ENCODE peak calls at places on chromosomes 6 and 20, in eight cellular contexts. K, B, X, J, I, F, C and L are unnamed samples.

GRCh38 chr20:21323640-21324039 is 20.5 kb downstream of the XRN2 start:
- DNase-seq in K (no peak), B (no peak), X (no peak), J (no peak), I (peak; percentile 33), F (no peak), C (no peak), L (peak; percentile 84)

GRCh38 chr20:37680420-37680819 is 13.4 kb upstream of the CTNNBL1 start:
- DNase-seq in K (no peak), B (no peak), X (no peak), J (no peak), I (no peak), F (no peak), C (no peak), L (peak; percentile 11)

GRCh38 chr20:33796263-33796906 is 14.8 kb upstream of the CHMP4B start:
- DNase-seq in K (no peak), B (no peak), X (no peak), J (peak; percentile 55), I (no peak), F (no peak), C (peak; percentile 75), L (no peak)

GRCh38 chr6:13354331-13355042 is 26.1 kb upstream of the TBC1D7 start:
- DNase-seq in K (no peak), B (no peak), X (peak; percentile 82), J (no peak), I (no peak), F (peak; percentile 22), C (no peak), L (peak; percentile 82)

GRCh38 chr20:36208257-36208656 is 28.0 kb upstream of the AAR2 start:
- DNase-seq in K (no peak), B (no peak), X (no peak), J (no peak), I (no peak), F (no peak), C (no peak), L (no peak)

GRCh38 chr6:146470091-146470770 is 73.4 kb upstream of the RAB32 start:
- DNase-seq in K (no peak), B (no peak), X (peak; percentile 5), J (no peak), I (no peak), F (no peak), C (no peak), L (no peak)

GRCh38 chr20:45405566-45406259 is 2.4 kb upstream of the DBNDD2 start:
- DNase-seq in K (no peak), B (peak; percentile 47), X (no peak), J (peak; percentile 22), I (no peak), F (no peak), C (peak; percentile 77), L (peak; percentile 22)

GRCh38 chr6:32664827-32665362 is 1.6 kb downstream of the HLA-DQB1 start:
- DNase-seq in K (no peak), B (no peak), X (no peak), J (no peak), I (no peak), F (peak; percentile 8), C (peak; percentile 83), L (no peak)

GRCh38 chr6:158654960-158655485 is 5.2 kb downstream of the SYTL3 start:
- DNase-seq in K (no peak), B (no peak), X (peak; percentile 72), J (no peak), I (no peak), F (no peak), C (peak; percentile 29), L (peak; percentile 84)

GRCh38 chr20:4325548-4326187 is 310.3 kb upstream of the RNF24 start:
- DNase-seq in K (no peak), B (no peak), X (peak; percentile 48), J (no peak), I (no peak), F (no peak), C (no peak), L (no peak)

GRCh38 chr20:9218412-9219001 is 149.6 kb downstream of the PLCB4 start:
- DNase-seq in K (no peak), B (no peak), X (peak; percentile 23), J (no peak), I (no peak), F (no peak), C (no peak), L (peak; percentile 62)

GRCh38 chr20:1810926-1811620 is 84.1 kb upstream of the SIRPA start:
- DNase-seq in K (no peak), B (no peak), X (peak; percentile 84), J (no peak), I (no peak), F (no peak), C (no peak), L (peak; percentile 75)

GRCh38 chr20:46152824-46153586 is 34.9 kb downstream of the CD40 start:
- DNase-seq in K (no peak), B (no peak), X (no peak), J (no peak), I (no peak), F (no peak), C (no peak), L (no peak)

GRCh38 chr6:21219856-21220255 is 373.7 kb upstream of the SOX4 start:
- DNase-seq in K (no peak), B (no peak), X (no peak), J (no peak), I (no peak), F (no peak), C (no peak), L (no peak)

GRCh38 chr6:106728296-106728870 is 99.0 kb downstream of the QRSL1 start:
- DNase-seq in K (no peak), B (no peak), X (no peak), J (no peak), I (no peak), F (no peak), C (peak; percentile 85), L (no peak)

GRCh38 chr20:59835448-59836395 is 97.7 kb downstream of the SYCP2 start:
- DNase-seq in K (peak; percentile 47), B (peak; percentile 41), X (no peak), J (no peak), I (no peak), F (peak; percentile 36), C (no peak), L (peak; percentile 24)

GRCh38 chr6:149931501-149931900 is 8.6 kb upstream of the RAET1G start:
- DNase-seq in K (no peak), B (no peak), X (no peak), J (no peak), I (no peak), F (no peak), C (no peak), L (no peak)

GRCh38 chr6:149933036-149933435 is 8.8 kb upstream of the ULBP2 start:
- DNase-seq in K (no peak), B (no peak), X (no peak), J (no peak), I (no peak), F (no peak), C (no peak), L (no peak)

GRCh38 chr6:149925974-149926777 is 3.3 kb upstream of the RAET1G start:
- DNase-seq in K (peak; percentile 85), B (peak; percentile 93), X (peak; percentile 75), J (peak; percentile 91), I (peak; percentile 70), F (peak; percentile 93), C (peak; percentile 93), L (peak; percentile 82)

GRCh38 chr6:149925253-149925973 is 2.5 kb upstream of the RAET1G start:
- DNase-seq in K (no peak), B (peak; percentile 25), X (no peak), J (no peak), I (no peak), F (peak; percentile 39), C (peak; percentile 71), L (peak; percentile 16)

GRCh38 chr6:149929422-149929821 is 6.5 kb upstream of the RAET1G start:
- DNase-seq in K (no peak), B (peak; percentile 66), X (no peak), J (no peak), I (no peak), F (peak; percentile 65), C (no peak), L (no peak)
- TF ChIP-seq CTCF in K (no peak), B (peak; percentile 41), X (peak; percentile 56), J (peak; percentile 62), I (no peak), F (peak; percentile 71), C (peak; percentile 30), L (peak; percentile 54)

GRCh38 chr6:39496951-39497350 is 174.4 kb upstream of the KCNK16 start:
- DNase-seq in K (peak; percentile 19), B (no peak), X (no peak), J (no peak), I (no peak), F (no peak), C (no peak), L (peak; percentile 62)
- TF ChIP-seq CTCF in K (no peak), B (no peak), X (no peak), J (no peak), I (no peak), F (no peak), C (no peak), L (no peak)

GRCh38 chr6:125279961-125280360 is 21.8 kb downstream of the HDDC2 start:
- DNase-seq in K (no peak), B (no peak), X (no peak), J (no peak), I (no peak), F (no peak), C (no peak), L (no peak)

GRCh38 chr6:125287718-125288117 is 14.0 kb downstream of the HDDC2 start:
- DNase-seq in K (no peak), B (no peak), X (no peak), J (no peak), I (no peak), F (no peak), C (no peak), L (no peak)

GRCh38 chr6:125285936-125286335 is 15.8 kb downstream of the HDDC2 start:
- DNase-seq in K (no peak), B (no peak), X (no peak), J (no peak), I (no peak), F (no peak), C (no peak), L (no peak)

DNA sequence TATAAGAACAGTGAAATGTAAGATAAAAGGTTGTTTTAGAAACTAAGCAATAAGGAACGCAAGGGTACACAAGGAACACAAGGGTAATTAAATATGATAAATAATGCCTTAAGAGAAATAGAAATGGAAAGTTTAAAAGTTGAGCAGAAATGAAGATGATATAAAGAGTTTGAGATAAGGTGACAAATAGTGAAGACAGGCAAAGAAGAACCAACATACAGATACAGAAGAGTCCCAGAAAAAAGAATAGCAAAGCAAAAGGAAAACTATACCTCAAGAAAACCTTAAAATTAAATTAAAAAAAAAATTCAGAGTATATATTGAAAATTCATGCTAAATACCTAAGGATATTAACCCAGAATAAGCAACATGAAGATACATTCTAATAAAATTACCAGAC is 16.4 kb downstream of the HDDC2 start:
- DNase-seq in K (no peak), B (no peak), X (no peak), J (no peak), I (peak; percentile 13), F (no peak), C (no peak), L (no peak)
- TF ChIP-seq CTCF in K (no peak), B (no peak), X (no peak), J (no peak), I (no peak), F (no peak), C (no peak), L (no peak)

DNA sequence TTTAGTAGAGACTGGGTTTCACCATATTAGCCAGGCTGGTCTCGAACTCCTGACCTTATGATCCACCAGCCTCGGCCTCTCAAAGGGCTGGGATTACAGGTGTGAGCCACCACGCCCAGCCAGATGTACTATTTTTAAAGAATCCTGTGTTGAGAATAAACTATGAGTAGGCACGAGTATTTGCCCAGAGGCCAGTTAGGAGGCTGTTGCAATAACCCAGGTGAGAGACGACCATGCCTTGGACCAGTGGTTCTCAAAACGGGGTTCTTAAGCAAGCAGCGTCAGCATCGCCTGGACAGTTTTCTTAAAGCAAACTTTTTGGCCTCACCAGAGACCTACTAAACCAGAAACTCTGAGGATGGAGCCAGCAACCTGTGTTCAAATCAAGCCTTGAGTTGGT is 258.8 kb downstream of the ZNF217 start:
- DNase-seq in K (no peak), B (no peak), X (no peak), J (no peak), I (no peak), F (no peak), C (no peak), L (no peak)
- TF ChIP-seq CTCF in K (no peak), B (no peak), X (no peak), J (no peak), I (no peak), F (no peak), C (no peak), L (no peak)